ENCODE peak calls at places on chromosomes 11 and 22, in six cellular contexts. Z is CD8-positive, alpha-beta T cell; B is CD8-positive, alpha-beta memory T cell; I is tibial nerve; T is H9; H is Peyer's patch. K is an unnamed sample. For H3K27me3 and H3K9me3, the result is how much of the 10 kb centered on the place peaks cover.

GRCh38 chr11:77082838-77083552 is 16.2 kb downstream of the CAPN5 start:
- DNase-seq in Z (peak), B (peak), I (peak), H (peak), T (no peak), K (peak)

GRCh38 chr22:17803871-17804270 is 29.6 kb upstream of the BID start:
- DNase-seq in H (no peak), B (no peak), Z (no peak), I (no peak), T (no peak), K (no peak)

GRCh38 chr11:86577663-86578636 is 94.5 kb downstream of the ME3 start:
- DNase-seq in T (no peak), I (peak), B (no peak), Z (no peak), H (no peak), K (no peak)

GRCh38 chr11:77136074-77136473 is 8.0 kb downstream of the MYO7A start:
- DNase-seq in B (no peak), I (no peak), H (no peak), T (no peak), Z (no peak), K (no peak)

GRCh38 chr11:20353829-20354434 is 9.6 kb upstream of the HTATIP2 start:
- DNase-seq in Z (no peak), B (no peak), T (no peak), H (no peak), I (no peak), K (no peak)

GRCh38 chr11:103730151-103730940 is 306.1 kb upstream of the DDI1 start:
- DNase-seq in B (no peak), H (no peak), I (no peak), T (no peak), Z (no peak), K (no peak)

GRCh38 chr11:132310390-132311375 is 940.3 kb downstream of the NTM start:
- DNase-seq in H (no peak), B (no peak), Z (no peak), I (no peak), T (no peak), K (no peak)

GRCh38 chr11:24134879-24135588 is 361.8 kb upstream of the LUZP2 start:
- DNase-seq in H (no peak), B (no peak), I (no peak), T (no peak), Z (no peak), K (no peak)

GRCh38 chr11:33766085-33766484 is 8.2 kb downstream of the FBXO3 start:
- DNase-seq in I (no peak), Z (no peak), B (no peak), T (no peak), H (no peak), K (no peak)

GRCh38 chr22:42893366-42894150 is 36.5 kb upstream of the ARFGAP3 start:
- DNase-seq in I (no peak), Z (no peak), H (no peak), T (no peak), B (peak), K (no peak)

GRCh38 chr22:29733362-29734322 is 13.8 kb downstream of the CABP7 start:
- DNase-seq in T (no peak), I (no peak), H (no peak), B (no peak), Z (no peak), K (no peak)

GRCh38 chr22:25472382-25472781 is 92.1 kb upstream of the GRK3 start:
- DNase-seq in T (no peak), H (no peak), Z (no peak), I (no peak), B (no peak), K (no peak)

GRCh38 chr11:47906066-47906465 is 57.9 kb upstream of the NUP160 start:
- DNase-seq in H (no peak), I (no peak), B (no peak), T (no peak), Z (no peak), K (no peak)

GRCh38 chr11:40140560-40140959 is 1318.9 kb downstream of the LRRC4C start:
- DNase-seq in T (no peak), Z (no peak), I (no peak), H (no peak), B (no peak), K (no peak)

GRCh38 chr11:69359735-69360470 is 65.9 kb downstream of the MYEOV start:
- DNase-seq in H (no peak), T (peak), B (no peak), I (no peak), Z (no peak), K (no peak)

GRCh38 chr22:47123006-47123826 is 360.8 kb downstream of the TBC1D22A start:
- DNase-seq in I (no peak), H (no peak), Z (no peak), B (no peak), T (no peak), K (no peak)

GRCh38 chr11:5967708-5968107 is 586 bp downstream of the OR56A5 start:
- DNase-seq in T (no peak), H (no peak), I (no peak), B (no peak), Z (no peak), K (no peak)

GRCh38 chr22:22422629-22423112 is 85.9 kb downstream of the ZNF280B start:
- DNase-seq in H (peak), Z (peak), I (peak), B (peak), T (peak), K (peak)

GRCh38 chr11:32421992-32422391 is 13.3 kb downstream of the WT1 start:
- DNase-seq in T (no peak), Z (no peak), H (no peak), B (no peak), I (no peak), K (no peak)

GRCh38 chr11:28887681-28888080 is 779.5 kb downstream of the METTL15 start:
- DNase-seq in I (no peak), Z (no peak), B (no peak), T (no peak), H (no peak), K (no peak)

GRCh38 chr11:8631395-8632110 is 37.5 kb upstream of the STK33 start:
- DNase-seq in I (no peak), T (no peak), H (no peak), B (no peak), Z (no peak), K (no peak)

GRCh38 chr22:24284747-24285203 is 14.1 kb downstream of the SPECC1L start:
- DNase-seq in Z (no peak), I (no peak), H (no peak), T (no peak), B (no peak), K (no peak)

GRCh38 chr22:26718905-26719304 is 61.5 kb downstream of the MIAT start:
- DNase-seq in B (no peak), I (no peak), H (no peak), Z (no peak), T (no peak), K (no peak)

GRCh38 chr11:65430406-65431217 is 8.0 kb downstream of the NEAT1 start:
- DNase-seq in T (no peak), I (peak), B (no peak), Z (no peak), H (peak), K (no peak)

GRCh38 chr22:50305658-50306566 is 1.5 kb downstream of the PLXNB2 start:
- DNase-seq in T (no peak), Z (no peak), B (no peak), I (peak), H (peak), K (no peak)

GRCh38 chr11:41074318-41074717 is 385.1 kb downstream of the LRRC4C start:
- DNase-seq in B (no peak), I (no peak), H (no peak), T (no peak), Z (no peak), K (no peak)

GRCh38 chr22:24244144-24244787 is 616 bp downstream of the GGT5 start:
- DNase-seq in H (no peak), I (no peak), B (no peak), T (no peak), Z (no peak), K (no peak)

DNA sequence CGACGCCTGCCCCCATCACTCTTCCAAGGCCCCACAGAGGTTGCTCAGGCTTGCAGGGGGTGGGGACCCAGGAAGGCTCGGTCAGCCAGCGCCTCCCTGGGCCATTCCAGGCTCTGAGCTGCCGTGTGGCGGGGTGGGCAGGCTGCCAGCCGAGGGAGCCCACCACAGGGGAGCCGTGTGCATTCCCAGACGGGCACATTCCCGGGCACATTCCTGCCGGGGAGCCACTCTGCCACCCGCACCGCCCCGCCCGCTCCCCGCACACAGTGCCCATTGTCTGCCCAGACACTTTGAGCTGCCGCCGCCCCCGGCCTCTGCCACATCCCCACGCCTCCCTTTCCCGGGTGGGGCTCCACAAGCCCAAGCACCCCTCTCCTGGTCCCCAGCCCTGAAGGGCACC is 27.4 kb downstream of the RPL3 start:
- DNase-seq in T (no peak), H (no peak), Z (no peak), I (no peak), B (no peak), K (no peak)
- H3K27me3 ChIP-seq in T (under half), H (under half), Z (under half), I (under half), B (under half), K (under half)

GRCh38 chr11:13074714-13075464 is 65.8 kb downstream of the RASSF10 start:
- DNase-seq in B (no peak), H (no peak), T (no peak), Z (no peak), I (no peak), K (no peak)
- H3K9me3 ChIP-seq in B (under half), H (under half), T (under half), Z (under half), I (under half), K (under half)

GRCh38 chr11:63321723-63322122 is 47.9 kb upstream of the SLC22A9 start:
- DNase-seq in Z (no peak), I (no peak), H (no peak), B (no peak), T (no peak), K (no peak)
- H3K27ac ChIP-seq in Z (no peak), I (no peak), H (no peak), B (no peak), T (no peak), K (no peak)

GRCh38 chr11:1641096-1641495 is 11.5 kb downstream of the KRTAP5-5 start:
- DNase-seq in T (no peak), Z (no peak), B (no peak), I (no peak), H (no peak), K (no peak)
- H3K27me3 ChIP-seq in T (under half), Z (under half), B (under half), I (under half), H (under half), K (under half)

GRCh38 chr11:38672445-38672844 is 2074.4 kb upstream of the RAG2 start:
- DNase-seq in I (no peak), H (no peak), B (no peak), T (no peak), Z (no peak), K (no peak)
- H3K9me3 ChIP-seq in I (under half), H (under half), B (under half), T (under half), Z (under half), K (under half)

K was measured in effector memory CD4-positive, alpha-beta T cell.